ENCODE peak calls at places on chromosomes 1 and 21, in ten cellular contexts. D is ovary, W is Peyer's patch, Z is neural progenitor cell, S is prostate gland, E is psoas muscle, B is pancreas, X is PC-9, L is stomach, G is spleen. H is an unnamed sample.

GRCh38 chr1:18684306-18684705 is 53.7 kb downstream of the PAX7 start:
- DNase-seq in D (no peak), W (no peak), Z (no peak), S (no peak), E (no peak), B (no peak), X (no peak), L (no peak), G (no peak), H (no peak)

GRCh38 chr1:67144696-67145095 is 9.9 kb upstream of the C1orf141 start:
- DNase-seq in D (no peak), W (no peak), Z (no peak), S (no peak), E (no peak), B (no peak), X (no peak), L (no peak), G (no peak), H (no peak)

GRCh38 chr1:39407496-39407888 is 83.9 kb upstream of the BMP8A start:
- DNase-seq in D (no peak), W (no peak), Z (peak; percentile 66), S (no peak), E (no peak), B (no peak), X (no peak), L (no peak), G (no peak), H (no peak)

GRCh38 chr1:211343607-211344334 is 17.1 kb downstream of the TRAF5 start:
- DNase-seq in D (no peak), W (no peak), Z (no peak), S (no peak), E (no peak), B (no peak), X (no peak), L (no peak), G (no peak), H (no peak)

GRCh38 chr1:34779526-34779925 is 1.5 kb upstream of the GJB3 start:
- DNase-seq in D (no peak), W (no peak), Z (no peak), S (no peak), E (no peak), B (no peak), X (peak; percentile 65), L (no peak), G (no peak), H (peak; percentile 49)

GRCh38 chr1:244548558-244549115 is 87.6 kb downstream of the CATSPERE start:
- DNase-seq in D (no peak), W (no peak), Z (no peak), S (no peak), E (no peak), B (no peak), X (no peak), L (no peak), G (no peak), H (no peak)

GRCh38 chr1:54488831-54489626 is 59.0 kb upstream of the ACOT11 start:
- DNase-seq in D (peak; percentile 91), W (peak; percentile 90), Z (peak; percentile 95), S (peak; percentile 69), E (peak; percentile 78), B (peak; percentile 82), X (peak; percentile 87), L (peak; percentile 82), G (peak; percentile 95), H (peak; percentile 90)

GRCh38 chr1:225842074-225842473 is 32.1 kb downstream of the EPHX1 start:
- DNase-seq in D (no peak), W (no peak), Z (no peak), S (no peak), E (no peak), B (no peak), X (no peak), L (no peak), G (peak; percentile 59), H (no peak)

GRCh38 chr1:154431586-154432373 is 26.6 kb downstream of the IL6R start:
- DNase-seq in D (no peak), W (no peak), Z (no peak), S (no peak), E (peak; percentile 70), B (no peak), X (no peak), L (no peak), G (no peak), H (no peak)

GRCh38 chr1:203480084-203480483 is 4.5 kb downstream of the PRELP start:
- DNase-seq in D (no peak), W (no peak), Z (no peak), S (no peak), E (no peak), B (no peak), X (no peak), L (no peak), G (peak; percentile 2), H (no peak)

GRCh38 chr1:12518956-12519707 is 98.9 kb downstream of the DHRS3 start:
- DNase-seq in D (peak; percentile 68), W (no peak), Z (peak; percentile 51), S (peak; percentile 36), E (peak; percentile 87), B (no peak), X (no peak), L (no peak), G (no peak), H (peak; percentile 90)

GRCh38 chr21:40640427-40640826 is 206.5 kb downstream of the DSCAM start:
- DNase-seq in D (no peak), W (no peak), Z (no peak), S (no peak), E (no peak), B (no peak), X (no peak), L (no peak), G (no peak), H (no peak)

GRCh38 chr1:80540149-80540548 is 1260.6 kb upstream of the ADGRL2 start:
- DNase-seq in D (no peak), W (no peak), Z (no peak), S (no peak), E (no peak), B (no peak), X (no peak), L (no peak), G (no peak), H (no peak)

GRCh38 chr1:172964864-172965263 is 85.9 kb downstream of the TNFSF18 start:
- DNase-seq in D (no peak), W (no peak), Z (no peak), S (no peak), E (no peak), B (no peak), X (no peak), L (no peak), G (no peak), H (no peak)

GRCh38 chr1:161763522-161764098 is 2.5 kb upstream of the ATF6 start:
- DNase-seq in D (no peak), W (no peak), Z (peak; percentile 37), S (no peak), E (no peak), B (no peak), X (no peak), L (peak; percentile 45), G (no peak), H (no peak)
- H3K4me3 ChIP-seq in D (no peak overlapping the region), W (no peak overlapping the region), Z (no peak overlapping the region), S (no peak overlapping the region), E (no peak overlapping the region), B (no peak overlapping the region), X (no peak overlapping the region), L (no peak overlapping the region), G (no peak overlapping the region), H (no peak overlapping the region)

DNA sequence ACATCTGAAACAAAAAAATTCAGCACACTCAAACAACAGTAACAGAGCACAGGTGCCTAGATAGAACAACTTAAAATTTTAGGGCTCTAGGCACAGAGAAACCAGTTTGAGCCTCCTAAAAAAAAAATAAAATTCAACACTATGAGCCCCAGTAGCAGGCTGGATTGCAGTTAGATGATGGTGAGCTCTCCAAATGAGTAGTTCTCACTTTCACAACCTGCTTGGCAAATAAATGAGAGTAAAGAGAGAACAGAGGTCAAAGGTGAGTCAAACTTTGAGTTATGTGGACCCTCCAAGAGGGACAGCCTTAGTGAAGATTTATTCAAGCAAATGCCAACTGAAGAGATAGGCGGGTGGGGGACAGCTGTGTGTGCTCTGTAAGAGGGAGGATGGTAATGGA is 3.6 kb downstream of the BEND5 start:
- DNase-seq in D (no peak), W (no peak), Z (no peak), S (no peak), E (no peak), B (no peak), X (no peak), L (no peak), G (no peak), H (no peak)
- TF ChIP-seq CTCF in D (no peak), W (no peak), Z (no peak), S (no peak), E (no peak), B (no peak), X (no peak), L (no peak), G (no peak), H (no peak)

DNA sequence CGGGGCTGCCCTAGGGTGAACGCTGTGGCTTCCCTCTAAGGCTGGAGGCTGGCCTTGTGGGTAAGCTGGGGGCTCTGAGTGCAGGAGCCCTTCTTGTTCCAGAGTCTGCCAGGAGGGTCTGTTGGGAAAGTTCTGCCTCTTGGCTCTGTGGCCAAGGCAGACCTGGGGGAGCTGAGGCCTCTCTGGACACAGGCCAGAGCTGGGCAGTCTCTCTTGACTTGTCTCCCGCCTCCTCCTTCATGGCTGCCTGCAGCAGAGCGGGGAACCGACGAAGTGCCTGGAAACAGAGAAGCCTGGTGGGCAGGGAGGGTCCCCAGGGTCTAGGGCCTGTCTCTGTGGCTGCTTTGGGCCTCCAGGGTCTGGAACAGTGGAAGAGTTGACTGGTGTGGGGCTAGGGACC is 30.3 kb upstream of the PEX10 start:
- DNase-seq in D (no peak), W (no peak), Z (no peak), S (no peak), E (no peak), B (no peak), X (no peak), L (no peak), G (no peak), H (no peak)
- H3K27ac ChIP-seq in D (no peak overlapping the region), W (no peak overlapping the region), Z (no peak overlapping the region), S (no peak overlapping the region), E (no peak overlapping the region), B (no peak overlapping the region), X (no peak overlapping the region), L (no peak overlapping the region), G (no peak overlapping the region), H (no peak overlapping the region)

GRCh38 chr1:10691740-10692125 is 104.7 kb downstream of the CASZ1 start:
- DNase-seq in D (no peak), W (peak; percentile 74), Z (no peak), S (no peak), E (no peak), B (no peak), X (no peak), L (no peak), G (no peak), H (no peak)
- H3K4me3 ChIP-seq in D (no peak overlapping the region), W (no peak overlapping the region), Z (no peak overlapping the region), S (peak overlapping the region; percentile 67), E (no peak overlapping the region), B (no peak overlapping the region), X (no peak overlapping the region), L (peak overlapping the region; percentile 66), G (no peak overlapping the region), H (no peak overlapping the region)

H was measured in coronary artery.